ENCODE peak calls at places on chromosomes 2 and 18, in four cellular contexts. H is K562, J is HepG2, M is GM12878. Q is an unnamed sample.

GRCh38 chr18:4691836-4692235 is 236.7 kb upstream of the DLGAP1 start:
- DNase-seq in H (no peak), J (no peak), M (no peak), Q (no peak)

GRCh38 chr2:6073260-6074141 is 381.3 kb downstream of the SOX11 start:
- DNase-seq in H (no peak), J (no peak), M (no peak), Q (no peak)

GRCh38 chr18:58262581-58262980 is 218.6 kb downstream of the NEDD4L start:
- DNase-seq in H (no peak), J (no peak), M (no peak), Q (no peak)

GRCh38 chr2:223090540-223091235 is 38.7 kb downstream of the KCNE4 start:
- DNase-seq in H (no peak), J (peak), M (no peak), Q (no peak)

GRCh38 chr2:101759162-101759561 is 61.7 kb downstream of the MAP4K4 start:
- DNase-seq in H (peak), J (no peak), M (no peak), Q (no peak)

GRCh38 chr2:60337142-60337497 is 216.3 kb downstream of the BCL11A start:
- DNase-seq in H (peak), J (no peak), M (no peak), Q (peak)

GRCh38 chr2:233353769-233354499 is at the start of gene DGKD:
- DNase-seq in H (peak), J (peak), M (no peak), Q (peak)

GRCh38 chr18:38427234-38427633 is 861.6 kb upstream of the CELF4 start:
- DNase-seq in H (no peak), J (peak), M (no peak), Q (no peak)

GRCh38 chr2:13681936-13682335 is 950.6 kb upstream of the LRATD1 start:
- DNase-seq in H (no peak), J (no peak), M (no peak), Q (no peak)

GRCh38 chr2:98412751-98413445 is 31.8 kb upstream of the INPP4A start:
- DNase-seq in H (peak), J (peak), M (peak), Q (no peak)

GRCh38 chr2:219728993-219729487 is 101.6 kb downstream of the SLC4A3 start:
- DNase-seq in H (peak), J (no peak), M (no peak), Q (no peak)

GRCh38 chr2:157931542-157931941 is 55.4 kb upstream of the ACVR1 start:
- DNase-seq in H (no peak), J (no peak), M (no peak), Q (no peak)

GRCh38 chr2:157930728-157931127 is 54.6 kb upstream of the ACVR1 start:
- DNase-seq in H (no peak), J (no peak), M (no peak), Q (no peak)

GRCh38 chr2:157928372-157928771 is 52.2 kb upstream of the ACVR1 start:
- DNase-seq in H (no peak), J (no peak), M (no peak), Q (no peak)

GRCh38 chr2:157932480-157933205 is 56.5 kb upstream of the ACVR1 start:
- DNase-seq in H (no peak), J (peak), M (no peak), Q (peak)

GRCh38 chr2:157929871-157930667 is 53.9 kb upstream of the ACVR1 start:
- DNase-seq in H (peak), J (no peak), M (no peak), Q (no peak)
- TF ChIP-seq CREB1 in H (peak), J (no peak), M (no peak), Q (no peak)

GRCh38 chr2:226098861-226099466 is 699.5 kb downstream of the NYAP2 start:
- DNase-seq in H (no peak), J (no peak), M (no peak), Q (no peak)
- TF ChIP-seq TCF7 in H (no peak), J (no peak), M (no peak), Q (no peak)

DNA sequence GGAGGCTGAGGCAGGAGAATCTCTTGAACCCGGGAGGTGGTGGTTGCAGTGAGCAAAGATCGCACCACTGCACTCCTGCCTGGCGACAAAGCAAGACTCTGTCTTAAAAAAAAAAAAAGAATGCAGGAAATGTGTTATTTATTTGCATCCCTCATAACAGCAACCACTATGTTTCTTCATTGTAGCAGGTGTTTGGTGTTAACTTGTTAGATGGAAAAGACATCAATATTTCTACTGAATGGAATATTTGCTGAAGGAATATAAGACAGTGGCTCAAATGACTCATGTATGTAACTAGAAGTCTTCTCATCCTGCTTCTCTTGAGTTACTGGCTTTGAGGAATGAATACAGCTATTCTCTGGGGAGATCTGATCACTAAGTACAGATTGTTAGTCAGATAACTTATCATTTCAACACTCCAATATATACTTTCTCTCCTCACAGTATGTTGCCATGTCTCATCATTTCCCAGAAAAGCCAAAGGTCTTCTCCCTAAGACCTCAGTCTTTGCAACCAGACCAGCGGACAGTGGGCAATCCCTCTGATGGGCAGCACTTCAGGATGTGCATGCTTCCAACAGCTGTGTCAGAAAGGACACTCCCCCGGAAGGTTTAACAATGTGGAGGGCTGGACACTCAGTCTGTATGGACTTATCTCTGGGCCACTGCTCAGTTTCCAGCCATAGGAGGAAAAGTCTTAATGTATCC is 104.4 kb upstream of the STK17B start:
- DNase-seq in H (peak), J (no peak), M (no peak), Q (no peak)
- TF ChIP-seq ATF2 in H (no peak), J (no peak), M (no peak), Q (no peak)

GRCh38 chr2:190202604-190203003 is 117.0 kb downstream of the HIBCH start:
- DNase-seq in H (no peak), J (peak), M (no peak), Q (no peak)
- TF ChIP-seq CREB1 in H (no peak), J (no peak), M (no peak), Q (no peak)